ENCODE peak calls at places on chromosomes 3 and 15, in ten cellular contexts. R is activated CD4-positive, CD25-positive, alpha-beta regulatory T cell treated with anti-CD3 and anti-CD28 coated beads, Interleukin-2, amount 50 U/mL, for 72 hours; D is nephron progenitor cell; Q is effector memory CD8-positive, alpha-beta T cell; I is GOT3; X is HEK293T; H is activated T-cell treated with anti-CD3 and anti-CD28 coated beads for 24 hours; K is cardiac muscle cell; J is stimulated activated CD4-positive, alpha-beta T cell treated with anti-CD3 and anti-CD28 coated beads, Interleukin-1b, Interleukin-23, amount 100 ng/mL, for 4 hours; Y is activated naive CD8-positive, alpha-beta T cell treated with anti-CD3 and anti-CD28 coated beads, Interleukin-2, amount 50 U/mL, for 24 hours. P is an unnamed sample.

GRCh38 chr3:77186728-77187127 is 146.8 kb downstream of the ROBO2 start:
- DNase-seq in X (no peak), J (no peak), K (peak; percentile 7), Y (no peak), I (no peak), R (no peak), Q (no peak), D (no peak), H (no peak), P (no peak)

GRCh38 chr15:74826372-74826819 is at the start of gene CPLX3:
- DNase-seq in Y (peak; percentile 47), H (no peak), R (peak; percentile 64), J (peak; percentile 43), K (peak; percentile 21), D (peak; percentile 89), I (no peak), X (no peak), Q (peak; percentile 47), P (no peak)

GRCh38 chr3:196406806-196407470 is 25.3 kb downstream of the UBXN7 start:
- DNase-seq in D (no peak), Q (no peak), Y (no peak), R (no peak), X (no peak), H (no peak), K (peak; percentile 69), I (no peak), J (no peak), P (no peak)

GRCh38 chr15:25251700-25252390 is 187.0 kb downstream of the UBE3A start:
- DNase-seq in I (no peak), Y (no peak), R (no peak), H (no peak), K (no peak), J (no peak), Q (no peak), D (no peak), X (no peak), P (no peak)

GRCh38 chr3:141722076-141722475 is 16.0 kb upstream of the RNF7 start:
- DNase-seq in H (no peak), X (no peak), I (no peak), J (no peak), Q (no peak), K (no peak), R (no peak), D (no peak), Y (no peak), P (no peak)

GRCh38 chr15:64490598-64491259 is 30.4 kb downstream of the ZNF609 start:
- DNase-seq in H (no peak), J (no peak), Q (no peak), D (no peak), I (no peak), Y (no peak), K (peak; percentile 39), R (no peak), X (no peak), P (no peak)

GRCh38 chr15:76065267-76065666 is 5.5 kb downstream of the TMEM266 start:
- DNase-seq in Q (no peak), D (no peak), Y (peak; percentile 10), X (no peak), R (no peak), K (no peak), I (no peak), J (no peak), H (no peak), P (no peak)

GRCh38 chr3:5275529-5275928 is 88.0 kb downstream of the EDEM1 start:
- DNase-seq in J (no peak), X (no peak), Y (no peak), I (no peak), D (no peak), R (no peak), H (no peak), K (peak; percentile 21), Q (no peak), P (no peak)

GRCh38 chr3:114446605-114447004 is 152.8 kb downstream of the TIGIT start:
- DNase-seq in R (no peak), J (no peak), H (no peak), K (no peak), D (no peak), X (no peak), Y (no peak), I (no peak), Q (no peak), P (no peak)

GRCh38 chr3:192802957-192803899 is 75.9 kb upstream of the FGF12 start:
- DNase-seq in D (no peak), Q (no peak), Y (no peak), H (no peak), I (no peak), X (peak; percentile 23), K (peak; percentile 77), J (no peak), R (no peak), P (no peak)

GRCh38 chr15:85849946-85850345 is 55.2 kb upstream of the KLHL25 start:
- DNase-seq in D (no peak), I (no peak), Y (no peak), X (no peak), Q (no peak), K (no peak), R (no peak), H (no peak), J (no peak), P (no peak)

GRCh38 chr3:128922804-128923459 is 43.5 kb downstream of the ACAD9 start:
- DNase-seq in K (no peak), Q (peak; percentile 28), I (no peak), D (no peak), X (no peak), Y (peak; percentile 66), R (peak; percentile 57), H (peak; percentile 44), J (peak; percentile 20), P (no peak)

GRCh38 chr3:149203758-149204157 is 17.9 kb downstream of the CP start:
- DNase-seq in D (no peak), J (no peak), Q (no peak), K (no peak), X (no peak), I (no peak), R (no peak), Y (no peak), H (no peak), P (no peak)

GRCh38 chr3:61637088-61638051 is 76.0 kb downstream of the PTPRG start:
- DNase-seq in D (no peak), K (peak; percentile 63), I (no peak), J (no peak), X (no peak), H (no peak), Q (no peak), R (no peak), Y (no peak), P (no peak)